ENCODE peak calls at places on chromosome 1, in five cellular contexts. Z is cardiac muscle cell, L is adrenal gland, T is MM.1S, P is endodermal cell. Y is an unnamed sample.
A peak's percentile ranks its signal among the peaks of the same experiment; 100 is the strongest.

GRCh38 chr1:2628191-2628932 is 4.5 kb downstream of the MMEL1 start:
- DNase-seq in L (no peak), T (no peak), P (peak; percentile 50), Z (no peak), Y (no peak)

GRCh38 chr1:62875676-62876075 is 91.7 kb downstream of the ATG4C start:
- DNase-seq in T (no peak), P (no peak), L (no peak), Z (no peak), Y (no peak)

GRCh38 chr1:71967670-71968069 is 314.7 kb downstream of the NEGR1 start:
- DNase-seq in L (no peak), P (no peak), Z (no peak), T (no peak), Y (no peak)

GRCh38 chr1:235784950-235785349 is 81.8 kb downstream of the LYST start:
- DNase-seq in Z (no peak), L (no peak), T (no peak), P (no peak), Y (no peak)

GRCh38 chr1:43073490-43074230 is 98.4 kb downstream of the EBNA1BP2 start:
- DNase-seq in Z (peak; percentile 83), P (peak; percentile 91), L (peak; percentile 75), T (peak; percentile 55), Y (peak; percentile 82)

GRCh38 chr1:185556551-185556950 is 177.6 kb upstream of the HMCN1 start:
- DNase-seq in Z (no peak), T (no peak), P (no peak), L (no peak), Y (no peak)

GRCh38 chr1:14945132-14946010 is 208.2 kb upstream of the TMEM51 start:
- DNase-seq in Z (peak; percentile 45), P (peak; percentile 69), L (peak; percentile 75), T (no peak), Y (no peak)

GRCh38 chr1:223748773-223749733 is 36.7 kb downstream of the CAPN2 start:
- DNase-seq in P (peak; percentile 85), T (peak; percentile 68), L (peak; percentile 58), Z (peak; percentile 78), Y (peak; percentile 85)

GRCh38 chr1:70764747-70765146 is 282.9 kb downstream of the PTGER3 start:
- DNase-seq in P (no peak), T (peak; percentile 50), Z (no peak), L (no peak), Y (no peak)

GRCh38 chr1:152036316-152037216 is at the start of gene S100A11:
- DNase-seq in Z (peak; percentile 78), L (peak; percentile 91), P (peak; percentile 91), T (peak; percentile 92), Y (peak; percentile 92)

GRCh38 chr1:40625476-40626382 is 39.8 kb downstream of the RIMS3 start:
- DNase-seq in L (no peak), T (no peak), P (no peak), Z (no peak), Y (no peak)

GRCh38 chr1:61082336-61083013 is at the start of gene NFIA:
- DNase-seq in L (peak; percentile 72), Z (peak; percentile 78), P (peak; percentile 78), T (peak; percentile 62), Y (no peak)

DNA sequence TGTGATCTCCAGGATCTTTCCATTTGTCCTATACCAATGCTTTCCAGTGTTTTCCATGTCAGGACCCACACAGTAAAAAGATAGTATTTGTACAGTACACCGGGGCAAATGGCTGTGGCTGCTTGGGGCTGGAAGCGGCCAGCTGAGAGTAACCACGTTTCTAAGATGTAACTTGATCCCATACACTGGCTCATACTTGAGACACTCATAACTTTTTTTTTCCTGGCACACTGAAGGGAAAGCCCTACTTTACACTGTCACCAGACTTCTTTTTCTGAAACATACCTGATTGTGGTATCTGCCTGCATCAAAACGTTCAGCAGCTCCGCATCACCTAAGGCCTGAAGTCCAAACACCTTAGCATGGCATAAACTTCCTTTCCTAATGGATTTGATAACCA is 21.6 kb downstream of the VPS13D start:
- DNase-seq in T (no peak), Z (peak; percentile 10), L (no peak), P (no peak), Y (no peak)
- H3K36me3 ChIP-seq in T (no peaks in the 10 kb centered on the region), Z (peaks cover 14% of the 10 kb centered on the region), L (no peaks in the 10 kb centered on the region), P (peaks cover 46% of the 10 kb centered on the region), Y (peaks cover 75% of the 10 kb centered on the region)

GRCh38 chr1:160411963-160412362 is 11.6 kb downstream of the VANGL2 start:
- DNase-seq in P (no peak), L (no peak), Z (no peak), T (no peak), Y (no peak)

GRCh38 chr1:160407819-160408801 is 7.7 kb downstream of the VANGL2 start:
- DNase-seq in P (peak; percentile 73), T (no peak), L (no peak), Z (no peak), Y (peak; percentile 13)

GRCh38 chr1:160411231-160411630 is 10.9 kb downstream of the VANGL2 start:
- DNase-seq in T (no peak), P (no peak), L (no peak), Z (no peak), Y (no peak)

GRCh38 chr1:160408864-160409263 is 8.5 kb downstream of the VANGL2 start:
- DNase-seq in Z (no peak), P (no peak), L (no peak), T (no peak), Y (no peak)

DNA sequence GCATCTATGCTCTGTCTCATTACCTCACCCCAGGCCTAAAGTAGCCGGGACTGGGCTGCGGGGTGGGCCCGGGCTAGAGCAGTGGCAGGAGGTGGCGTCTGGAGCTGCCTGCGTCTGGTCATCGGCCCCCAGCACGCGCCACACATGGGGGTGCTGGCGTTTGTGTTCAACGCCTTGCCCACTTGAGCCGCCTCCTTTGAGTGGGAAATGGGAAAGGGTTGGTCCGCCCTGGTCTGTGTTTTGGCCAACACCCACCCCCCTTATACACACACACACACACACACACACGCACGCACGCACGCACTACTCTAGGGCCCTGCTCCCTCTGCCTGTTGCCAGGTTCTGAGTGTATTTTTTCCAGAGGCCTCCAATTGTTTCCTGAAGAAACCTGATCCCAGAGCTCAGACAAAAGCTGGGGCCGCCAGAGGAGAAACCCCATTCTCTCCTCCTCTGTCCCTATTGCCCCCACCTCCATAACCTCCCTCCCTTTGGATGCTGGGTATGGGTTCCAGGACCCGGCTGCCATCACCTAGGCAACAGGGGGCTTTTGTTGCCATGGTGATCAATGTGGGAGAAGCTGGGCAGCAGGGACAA is 10.1 kb downstream of the VANGL2 start:
- DNase-seq in P (no peak), T (no peak), L (no peak), Z (peak; percentile 15), Y (no peak)
- H3K4me1 ChIP-seq in P (peaks cover 23% of the 10 kb centered on the region), T (no peaks in the 10 kb centered on the region), L (no peaks in the 10 kb centered on the region), Z (peaks cover 37% of the 10 kb centered on the region), Y (peaks cover 22% of the 10 kb centered on the region)

GRCh38 chr1:183670169-183670568 is 17.1 kb upstream of the APOBEC4 start:
- DNase-seq in P (no peak), L (no peak), T (no peak), Z (no peak), Y (no peak)
- TF ChIP-seq CTCF in P (peak; percentile 36), L (no peak), T (peak; percentile 33), Z (peak; percentile 7), Y (no peak)

GRCh38 chr1:36351222-36351977 is 28.0 kb upstream of the EVA1B start:
- DNase-seq in Z (no peak), L (no peak), P (no peak), T (no peak), Y (no peak)
- H3K36me3 ChIP-seq in Z (peaks cover 17% of the 10 kb centered on the region), L (no peaks in the 10 kb centered on the region), P (peaks cover 70% of the 10 kb centered on the region), T (peaks cover 2% of the 10 kb centered on the region), Y (peaks cover 57% of the 10 kb centered on the region)

GRCh38 chr1:18943914-18944572 is 12.4 kb downstream of the IFFO2 start:
- DNase-seq in Z (no peak), P (no peak), L (no peak), T (no peak), Y (no peak)
- H3K4me1 ChIP-seq in Z (peaks cover 27% of the 10 kb centered on the region), P (peaks cover 14% of the 10 kb centered on the region), L (peaks cover 81% of the 10 kb centered on the region), T (peaks cover 13% of the 10 kb centered on the region), Y (no peaks in the 10 kb centered on the region)

DNA sequence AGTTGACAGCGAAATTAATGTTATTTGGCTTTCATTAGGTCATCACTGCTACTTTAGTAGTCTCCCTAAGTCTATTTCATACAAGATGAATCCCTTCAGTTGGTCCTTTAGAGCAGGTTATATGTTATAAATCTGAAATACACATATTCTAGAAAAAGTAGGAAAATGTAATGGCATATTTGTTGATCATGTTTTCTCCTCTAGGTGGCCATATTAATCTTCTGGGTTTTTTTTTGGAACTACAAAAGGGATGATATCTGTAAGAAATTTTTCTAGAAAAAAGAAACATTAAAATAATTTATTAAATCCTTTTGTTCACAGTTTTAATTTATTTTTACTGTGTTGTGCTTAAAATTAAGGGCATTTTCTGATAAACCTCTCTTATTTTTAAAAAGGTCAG is 87.9 kb downstream of the SYT14 start:
- DNase-seq in Z (no peak), T (no peak), P (no peak), L (no peak), Y (no peak)
- TF ChIP-seq CTCF in Z (no peak), T (peak; percentile 12), P (no peak), L (peak; percentile 1), Y (no peak)

GRCh38 chr1:23239638-23240295 is 22.5 kb upstream of the HTR1D start:
- DNase-seq in T (no peak), Z (no peak), L (no peak), P (no peak), Y (no peak)
- H3K36me3 ChIP-seq in T (no peaks in the 10 kb centered on the region), Z (no peaks in the 10 kb centered on the region), L (no peaks in the 10 kb centered on the region), P (no peaks in the 10 kb centered on the region), Y (no peaks in the 10 kb centered on the region)

GRCh38 chr1:228083871-228084278 is 1.4 kb downstream of the ARF1 start:
- DNase-seq in L (peak; percentile 48), T (peak; percentile 49), P (no peak), Z (no peak), Y (no peak)
- H3K4me1 ChIP-seq in L (peaks cover 60% of the 10 kb centered on the region), T (peaks cover 54% of the 10 kb centered on the region), P (peaks cover 28% of the 10 kb centered on the region), Z (peaks cover 51% of the 10 kb centered on the region), Y (no peaks in the 10 kb centered on the region)

Y was measured in right atrium auricular region.